ENCODE peak calls at places on chromosomes 16 and 17, in six cellular contexts. N is GM12878, F is GM12892, T is NB4, D is breast epithelium, K is uterus. Z is an unnamed sample.
A peak's percentile ranks its signal among the peaks of the same experiment; 100 is the strongest.

GRCh38 chr17:4585203-4585939 is 1.0 kb downstream of the SMTNL2 start:
- DNase-seq in T (no peak), K (no peak), F (no peak), N (no peak), D (no peak), Z (no peak)

GRCh38 chr17:74646231-74646630 is 22.7 kb upstream of the CD300E start:
- DNase-seq in N (no peak), T (peak; percentile 69), D (no peak), F (no peak), K (no peak), Z (peak; percentile 30)

GRCh38 chr16:9755076-9755475 is 427.2 kb downstream of the GRIN2A start:
- DNase-seq in T (no peak), K (no peak), F (no peak), D (no peak), N (no peak), Z (no peak)

GRCh38 chr17:57667461-57667923 is 77.6 kb downstream of the CCDC182 start:
- DNase-seq in D (peak; percentile 8), K (no peak), T (no peak), F (no peak), N (no peak), Z (no peak)

GRCh38 chr17:35799942-35800341 is 4.5 kb upstream of the MMP28 start:
- DNase-seq in F (no peak), D (peak; percentile 88), K (peak; percentile 63), T (no peak), N (no peak), Z (peak; percentile 79)

GRCh38 chr17:4204190-4204589 is 59.6 kb downstream of the ANKFY1 start:
- DNase-seq in N (no peak), T (no peak), F (no peak), K (no peak), D (no peak), Z (no peak)

GRCh38 chr17:77281024-77281903 is 140.5 kb downstream of the SEC14L1 start:
- DNase-seq in K (no peak), T (no peak), N (no peak), D (peak; percentile 53), F (peak; percentile 92), Z (peak; percentile 76)

GRCh38 chr16:68732068-68732680 is 4.9 kb upstream of the CDH1 start:
- DNase-seq in N (no peak), T (no peak), K (no peak), F (no peak), D (no peak), Z (peak; percentile 94)

GRCh38 chr16:84794626-84795025 is 25.2 kb upstream of the CRISPLD2 start:
- DNase-seq in F (no peak), N (no peak), K (no peak), D (no peak), T (no peak), Z (no peak)

GRCh38 chr16:50478773-50479149 is 69.4 kb upstream of the NKD1 start:
- DNase-seq in D (no peak), F (no peak), K (no peak), N (no peak), T (peak; percentile 30), Z (no peak)

GRCh38 chr16:31453255-31454204 is 5.8 kb upstream of the ARMC5 start:
- DNase-seq in K (no peak), F (no peak), D (no peak), T (peak; percentile 40), N (no peak), Z (no peak)

GRCh38 chr16:59614466-59615240 is 880.5 kb upstream of the GOT2 start:
- DNase-seq in N (no peak), K (no peak), T (no peak), D (no peak), F (no peak), Z (no peak)

GRCh38 chr17:53680745-53681144 is 142.0 kb upstream of the KIF2B start:
- DNase-seq in T (no peak), K (no peak), N (no peak), D (no peak), F (no peak), Z (no peak)

GRCh38 chr17:64781013-64781392 is 118.9 kb upstream of the SMURF2 start:
- DNase-seq in T (peak; percentile 56), N (no peak), F (no peak), D (no peak), K (no peak), Z (no peak)

GRCh38 chr16:1673424-1674151 is 4.5 kb upstream of the JPT2 start:
- DNase-seq in T (no peak), F (no peak), K (no peak), N (no peak), D (no peak), Z (no peak)

GRCh38 chr17:3983945-3984484 is 19.8 kb upstream of the ATP2A3 start:
- DNase-seq in T (peak; percentile 77), F (no peak), N (no peak), K (no peak), D (no peak), Z (peak; percentile 57)

GRCh38 chr16:12576878-12577277 is 226.8 kb downstream of the CPPED1 start:
- DNase-seq in N (no peak), D (no peak), F (no peak), T (no peak), K (no peak), Z (no peak)

DNA sequence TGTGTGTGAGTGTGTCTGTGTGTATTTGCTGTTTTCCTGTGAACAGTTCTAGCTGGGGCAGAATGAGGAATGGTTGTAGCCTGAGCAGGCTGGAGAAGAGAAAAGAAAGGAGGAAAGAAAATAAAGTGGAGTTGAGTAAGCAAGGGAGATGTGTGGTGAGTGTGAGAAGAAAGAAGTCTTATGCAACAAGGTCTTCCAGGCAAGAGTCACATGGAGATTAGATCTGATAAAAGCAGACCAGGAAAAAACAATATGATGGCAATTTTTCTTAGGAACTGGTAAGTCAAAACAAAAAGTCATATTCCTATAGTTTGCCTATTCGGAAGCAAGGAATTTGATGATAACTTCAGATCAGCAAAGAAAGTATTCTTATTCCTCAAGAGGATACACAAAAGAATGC is 125.0 kb downstream of the HS3ST3A1 start:
- DNase-seq in T (no peak), N (no peak), K (no peak), D (no peak), F (no peak), Z (no peak)
- TF ChIP-seq POLR2A in T (no peak), N (no peak), K (no peak), D (no peak), F (no peak), Z (no peak)

GRCh38 chr17:79832211-79833109 is 6.8 kb downstream of the CBX4 start:
- DNase-seq in T (peak; percentile 14), F (no peak), K (no peak), D (no peak), N (no peak), Z (peak; percentile 89)
- TF ChIP-seq POLR2A in T (no peak), F (peak; percentile 31), K (no peak), D (no peak), N (peak; percentile 60), Z (no peak)

GRCh38 chr17:28953444-28954118 is 2.3 kb upstream of the PHF12 start:
- DNase-seq in D (no peak), T (peak; percentile 73), N (no peak), F (no peak), K (peak; percentile 59), Z (no peak)

GRCh38 chr17:28951428-28951990 is at the start of gene PHF12:
- DNase-seq in N (peak; percentile 99), T (peak; percentile 100), K (peak; percentile 100), F (peak; percentile 92), D (peak; percentile 100), Z (peak; percentile 98)

GRCh38 chr17:28950017-28950751 is 1.1 kb downstream of the PHF12 start:
- DNase-seq in K (peak; percentile 54), T (peak; percentile 88), N (no peak), D (peak; percentile 56), F (no peak), Z (no peak)

GRCh38 chr17:28950752-28951427 is 428 bp downstream of the PHF12 start:
- DNase-seq in F (no peak), T (no peak), D (no peak), K (peak; percentile 42), N (no peak), Z (no peak)

GRCh38 chr17:28951991-28952975 is 965 bp upstream of the PHF12 start:
- DNase-seq in K (peak; percentile 99), D (peak; percentile 99), N (peak; percentile 100), T (peak; percentile 100), F (peak; percentile 85), Z (peak; percentile 96)
- TF ChIP-seq POLR2A in K (peak; percentile 42), D (peak; percentile 4), N (peak; percentile 85), T (peak; percentile 44), F (peak; percentile 34), Z (peak; percentile 34)

DNA sequence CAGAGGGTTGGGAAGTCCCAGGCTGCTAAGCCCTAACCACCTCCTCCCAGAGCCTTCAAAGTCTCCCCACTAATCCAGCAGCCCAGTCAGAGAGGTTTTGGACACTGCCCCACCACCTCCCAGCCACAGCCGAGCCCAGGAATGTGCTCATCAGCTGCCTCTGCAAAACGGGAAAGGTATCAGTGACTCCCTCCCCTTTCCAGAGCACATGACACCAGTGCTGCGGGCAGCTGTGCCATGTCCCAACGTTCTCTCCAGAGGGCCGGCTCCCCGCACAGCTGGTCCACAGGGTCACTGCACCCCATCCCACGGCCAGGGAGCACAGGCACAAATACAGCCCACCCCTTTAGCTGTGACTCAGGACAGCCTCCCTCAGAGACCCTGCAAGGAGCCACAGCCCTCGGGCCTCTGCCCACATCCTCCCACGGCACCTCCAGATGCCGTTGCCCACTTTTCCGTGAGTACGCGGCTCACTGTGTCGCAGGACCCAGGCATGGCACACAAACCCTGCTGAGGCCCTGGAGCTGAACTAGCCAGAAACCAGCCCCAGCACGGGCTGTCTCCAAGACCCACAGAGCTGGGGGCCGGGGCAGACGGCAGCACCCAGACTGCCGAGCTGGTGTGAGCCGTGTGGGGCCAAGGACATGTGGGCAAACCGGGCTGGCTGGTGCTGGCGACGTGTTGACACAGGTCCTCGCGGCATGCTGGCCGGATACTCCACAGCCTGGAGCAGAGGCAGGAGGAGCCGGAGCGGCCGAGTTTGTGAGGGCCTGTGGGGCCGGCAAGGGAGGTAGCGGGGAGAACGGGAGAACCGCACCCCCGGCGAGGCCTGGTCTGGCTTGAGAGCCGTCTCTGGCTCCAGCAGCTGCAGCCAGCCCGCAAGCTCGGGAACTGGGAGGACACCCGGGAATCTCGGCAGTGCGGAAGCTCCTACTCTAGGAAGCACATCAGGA is 6.3 kb upstream of the PPP1R27 start:
- DNase-seq in T (peak; percentile 92), F (no peak), N (no peak), D (peak; percentile 87), K (no peak), Z (no peak)
- TF ChIP-seq POLR2A in T (peak; percentile 31), F (no peak), N (no peak), D (no peak), K (no peak), Z (no peak)